ENCODE peak calls at places on chromosomes 11 and 22, in four cellular contexts. Z is A549, F is HepG2, I is endothelial cell of umbilical vein. W is an unnamed sample.

GRCh38 chr11:28521075-28521474 is 412.9 kb downstream of the METTL15 start:
- DNase-seq in Z (no peak), F (no peak), I (no peak), W (no peak)

GRCh38 chr11:119361056-119361787 is 14.7 kb upstream of the MFRP start:
- DNase-seq in Z (peak), F (peak), I (no peak), W (peak)

GRCh38 chr11:65620666-65621065 is 5.1 kb downstream of the PCNX3 start:
- DNase-seq in Z (no peak), F (no peak), I (no peak), W (no peak)

GRCh38 chr11:116791002-116791812 is 472 bp downstream of the APOA5 start:
- DNase-seq in Z (peak), F (peak), I (peak), W (peak)

GRCh38 chr11:58796333-58797049 is 48.0 kb downstream of the GLYATL2 start:
- DNase-seq in Z (no peak), F (no peak), I (no peak), W (no peak)

GRCh38 chr11:115610908-115611307 is 106.7 kb upstream of the CADM1 start:
- DNase-seq in Z (no peak), F (no peak), I (no peak), W (no peak)

GRCh38 chr11:1459739-1460395 is 26.7 kb downstream of the MOB2 start:
- DNase-seq in Z (no peak), F (no peak), I (no peak), W (no peak)

GRCh38 chr11:80586464-80586863 is 1145.6 kb upstream of the TENM4 start:
- DNase-seq in Z (no peak), F (no peak), I (no peak), W (no peak)

GRCh38 chr22:25389541-25389919 is 170.1 kb downstream of the CRYBB2 start:
- DNase-seq in Z (no peak), F (no peak), I (no peak), W (no peak)

GRCh38 chr11:68214173-68215086 is 1.3 kb upstream of the KMT5B start:
- DNase-seq in Z (no peak), F (no peak), I (peak), W (no peak)

GRCh38 chr11:61978703-61979661 is 11.5 kb upstream of the FTH1 start:
- DNase-seq in Z (no peak), F (no peak), I (peak), W (no peak)

GRCh38 chr11:14506532-14506931 is 6.9 kb upstream of the COPB1 start:
- DNase-seq in Z (no peak), F (no peak), I (no peak), W (no peak)

GRCh38 chr22:31378123-31378522 is 21.3 kb upstream of the DRG1 start:
- DNase-seq in Z (no peak), F (no peak), I (peak), W (no peak)

GRCh38 chr11:116577273-116577672 is 195.5 kb downstream of the BUD13 start:
- DNase-seq in Z (no peak), F (no peak), I (no peak), W (no peak)

GRCh38 chr11:121794671-121795070 is 321.3 kb downstream of the BLID start:
- DNase-seq in Z (no peak), F (no peak), I (no peak), W (no peak)

GRCh38 chr22:33083212-33083611 is 25.0 kb upstream of the SYN3 start:
- DNase-seq in Z (no peak), F (no peak), I (no peak), W (peak)

GRCh38 chr11:72776844-72777754 is 16.7 kb downstream of the STARD10 start:
- DNase-seq in Z (no peak), F (no peak), I (no peak), W (no peak)

GRCh38 chr11:19244084-19244483 is 3.3 kb upstream of the E2F8 start:
- DNase-seq in Z (no peak), F (peak), I (no peak), W (peak)

GRCh38 chr11:116557261-116557660 is 215.5 kb downstream of the BUD13 start:
- DNase-seq in Z (no peak), F (no peak), I (no peak), W (no peak)

GRCh38 chr11:45685976-45686375 is 20.6 kb upstream of the CHST1 start:
- DNase-seq in Z (no peak), F (no peak), I (no peak), W (no peak)

GRCh38 chr11:94543695-94544581 is at the start of gene FUT4:
- DNase-seq in Z (peak), F (peak), I (peak), W (peak)
- TF ChIP-seq POLR2A in Z (peak), F (no peak), I (peak), W (peak)

GRCh38 chr11:63814383-63814736 is 1.1 kb downstream of the SPINDOC start:
- DNase-seq in Z (no peak), F (no peak), I (peak), W (peak)
- TF ChIP-seq MYC in Z (no peak), F (no peak), I (no peak), W (no peak)

DNA sequence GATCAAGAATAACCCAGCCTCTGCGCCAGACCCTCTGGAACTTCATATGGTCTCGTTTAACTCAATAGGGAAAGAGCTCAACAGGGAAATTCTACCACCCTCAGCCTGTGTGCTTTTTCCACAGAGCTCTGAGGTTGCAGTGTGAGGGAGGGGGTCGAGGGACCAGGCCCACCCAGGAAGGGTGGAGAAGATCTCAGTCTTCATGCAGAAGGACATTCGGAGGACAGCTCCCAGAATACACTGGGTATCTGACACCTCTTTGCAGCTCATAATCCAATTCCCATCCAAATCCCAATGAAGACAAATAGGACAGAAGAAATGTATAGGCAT is 56.6 kb downstream of the ST14 start:
- DNase-seq in Z (no peak), F (no peak), I (no peak), W (no peak)
- TF ChIP-seq POLR2A in Z (no peak), F (no peak), I (no peak), W (no peak)

GRCh38 chr11:6259638-6260019 is at the start of gene CCKBR:
- DNase-seq in Z (no peak), F (no peak), I (no peak), W (no peak)
- TF ChIP-seq MYC in Z (no peak), F (no peak), I (no peak), W (no peak)

GRCh38 chr11:11140510-11140909 is 212.5 kb downstream of the CSNK2A3 start:
- DNase-seq in Z (no peak), F (no peak), I (no peak), W (no peak)

GRCh38 chr11:11137339-11137738 is 215.7 kb downstream of the CSNK2A3 start:
- DNase-seq in Z (no peak), F (no peak), I (no peak), W (no peak)

GRCh38 chr11:11141019-11141418 is 212.0 kb downstream of the CSNK2A3 start:
- DNase-seq in Z (no peak), F (no peak), I (no peak), W (no peak)

GRCh38 chr11:11135820-11136476 is 217.1 kb downstream of the CSNK2A3 start:
- DNase-seq in Z (no peak), F (no peak), I (no peak), W (no peak)
- TF ChIP-seq POLR2A in Z (no peak), F (no peak), I (no peak), W (no peak)

GRCh38 chr11:44221486-44221885 is 88.5 kb downstream of the ALX4 start:
- DNase-seq in Z (no peak), F (no peak), I (no peak), W (no peak)
- TF ChIP-seq MYC in Z (no peak), F (no peak), I (no peak), W (no peak)

GRCh38 chr11:37050311-37050710 is 452.3 kb upstream of the RAG2 start:
- DNase-seq in Z (no peak), F (no peak), I (no peak), W (no peak)
- TF ChIP-seq POLR2A in Z (no peak), F (no peak), I (no peak), W (no peak)